ENCODE peak calls at places on chromosomes 7 and 10, in five cellular contexts. U is SJSA1, I is K562, Z is breast epithelium, C is RWPE1. H is an unnamed sample.

GRCh38 chr7:128217030-128217805 is 23.9 kb upstream of the LEP start:
- DNase-seq in U (no peak), I (peak), Z (no peak), C (peak), H (no peak)

GRCh38 chr10:85623342-85623741 is 743.3 kb downstream of the GRID1 start:
- DNase-seq in U (no peak), I (no peak), Z (no peak), C (no peak), H (no peak)

GRCh38 chr7:149855368-149856305 is 17.5 kb downstream of the ZNF862 start:
- DNase-seq in U (peak), I (peak), Z (no peak), C (peak), H (no peak)

GRCh38 chr7:12130664-12131063 is 80.4 kb upstream of the TMEM106B start:
- DNase-seq in U (no peak), I (no peak), Z (no peak), C (no peak), H (no peak)

GRCh38 chr7:31145339-31145738 is 93.2 kb downstream of the ADCYAP1R1 start:
- DNase-seq in U (no peak), I (no peak), Z (no peak), C (no peak), H (no peak)

GRCh38 chr10:84531396-84531795 is 203.0 kb downstream of the CCSER2 start:
- DNase-seq in U (no peak), I (no peak), Z (no peak), C (no peak), H (no peak)

GRCh38 chr7:40866601-40867000 is 731.8 kb downstream of the SUGCT start:
- DNase-seq in U (no peak), I (no peak), Z (no peak), C (no peak), H (no peak)

GRCh38 chr7:8625612-8626011 is 192.2 kb downstream of the NXPH1 start:
- DNase-seq in U (no peak), I (no peak), Z (no peak), C (no peak), H (no peak)

GRCh38 chr10:13439771-13440708 is 88.8 kb downstream of the BEND7 start:
- DNase-seq in U (no peak), I (peak), Z (peak), C (peak), H (peak)

GRCh38 chr7:29593458-29593857 is 29.8 kb downstream of the PRR15 start:
- DNase-seq in U (no peak), I (no peak), Z (no peak), C (peak), H (no peak)

GRCh38 chr10:102869290-102870198 is at the start of gene AS3MT:
- DNase-seq in U (no peak), I (no peak), Z (peak), C (peak), H (peak)

GRCh38 chr10:51001587-51001986 is 72.7 kb upstream of the PRKG1 start:
- DNase-seq in U (no peak), I (peak), Z (no peak), C (peak), H (no peak)

GRCh38 chr7:88309845-88310244 is 3.2 kb upstream of the STEAP4 start:
- DNase-seq in U (no peak), I (no peak), Z (no peak), C (no peak), H (no peak)

GRCh38 chr7:2843711-2844152 is 376 bp downstream of the GNA12 start:
- DNase-seq in U (no peak), I (peak), Z (no peak), C (no peak), H (peak)

GRCh38 chr7:31074403-31074802 is 22.3 kb downstream of the ADCYAP1R1 start:
- DNase-seq in U (no peak), I (no peak), Z (no peak), C (no peak), H (no peak)

GRCh38 chr7:29146888-29147609 is 712 bp upstream of the CPVL start:
- DNase-seq in U (no peak), I (peak), Z (no peak), C (peak), H (no peak)

GRCh38 chr7:107937514-107937913 is 46.5 kb downstream of the DLD start:
- DNase-seq in U (no peak), I (no peak), Z (no peak), C (peak), H (no peak)

GRCh38 chr7:140126435-140127034 is 50.2 kb downstream of the KDM7A start:
- DNase-seq in U (no peak), I (no peak), Z (no peak), C (no peak), H (no peak)

GRCh38 chr10:28328346-28328745 is 25.5 kb upstream of the MPP7 start:
- DNase-seq in U (peak), I (no peak), Z (no peak), C (no peak), H (no peak)

GRCh38 chr10:30812018-30812851 is 182.7 kb upstream of the LYZL2 start:
- DNase-seq in U (peak), I (no peak), Z (no peak), C (no peak), H (no peak)

GRCh38 chr7:87627634-87627994 is 584 bp upstream of the RUNDC3B start:
- DNase-seq in U (no peak), I (no peak), Z (no peak), C (no peak), H (peak)

GRCh38 chr10:11610855-11611247 is 599 bp downstream of the USP6NL start:
- DNase-seq in U (peak), I (peak), Z (no peak), C (peak), H (no peak)

GRCh38 chr7:39827571-39827970 is 122.5 kb upstream of the CDK13 start:
- DNase-seq in U (no peak), I (no peak), Z (no peak), C (no peak), H (no peak)

GRCh38 chr7:142657376-142657775 is 91.9 kb upstream of the PRSS1 start:
- DNase-seq in U (no peak), I (no peak), Z (no peak), C (no peak), H (no peak)

GRCh38 chr7:80401708-80402107 is 110.2 kb downstream of the GNAT3 start:
- DNase-seq in U (no peak), I (no peak), Z (no peak), C (no peak), H (no peak)

GRCh38 chr7:148185050-148185449 is 405.5 kb upstream of the C7orf33 start:
- DNase-seq in U (no peak), I (no peak), Z (no peak), C (no peak), H (no peak)

GRCh38 chr7:102106625-102107024 is 180.0 kb upstream of the SH2B2 start:
- DNase-seq in U (no peak), I (no peak), Z (no peak), C (no peak), H (no peak)
- H3K27ac ChIP-seq in U (no peak), I (no peak), Z (no peak), C (peak), H (no peak)

GRCh38 chr10:2993636-2994035 is 73.7 kb upstream of the PFKP start:
- DNase-seq in U (no peak), I (no peak), Z (no peak), C (no peak), H (no peak)
- H3K27ac ChIP-seq in U (no peak), I (no peak), Z (no peak), C (no peak), H (no peak)

DNA sequence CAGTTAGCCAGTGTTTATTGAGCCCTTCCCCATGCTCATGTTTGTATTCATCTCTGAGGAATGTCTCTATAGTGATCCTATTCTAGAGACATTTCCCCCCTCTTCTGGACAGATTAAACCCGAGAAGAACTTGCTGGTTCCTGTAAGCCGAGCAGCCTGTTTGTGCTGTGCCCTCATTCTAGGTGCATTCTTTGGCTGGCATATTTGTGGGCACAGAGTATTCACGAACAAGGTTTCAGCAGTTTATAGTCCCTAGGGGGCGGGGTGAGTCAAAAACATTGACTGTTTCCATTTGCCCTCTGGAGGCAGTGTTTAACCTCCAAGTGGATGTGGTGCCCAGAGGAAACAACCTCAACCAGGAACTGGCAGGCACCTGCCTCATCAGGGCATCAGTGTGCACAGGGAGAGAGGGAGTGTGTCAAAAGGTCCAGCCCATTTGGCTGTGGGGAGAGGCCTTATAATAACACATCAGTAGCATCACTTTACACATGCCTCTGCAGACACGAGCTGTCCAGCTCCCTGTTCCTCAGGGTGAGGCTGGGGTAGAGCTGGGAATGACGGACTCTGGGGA is 273.3 kb upstream of the LRGUK start:
- DNase-seq in U (peak), I (peak), Z (peak), C (peak), H (peak)
- H3K27ac ChIP-seq in U (peak), I (no peak), Z (no peak), C (peak), H (no peak)

GRCh38 chr7:84336741-84337140 is 142.2 kb upstream of the SEMA3A start:
- DNase-seq in U (no peak), I (no peak), Z (no peak), C (no peak), H (no peak)
- H3K27ac ChIP-seq in U (no peak), I (no peak), Z (no peak), C (no peak), H (no peak)

GRCh38 chr7:20304366-20304765 is 26.3 kb upstream of the ITGB8 start:
- DNase-seq in U (no peak), I (no peak), Z (no peak), C (no peak), H (no peak)

GRCh38 chr7:20307901-20308300 is 22.8 kb upstream of the ITGB8 start:
- DNase-seq in U (no peak), I (peak), Z (no peak), C (no peak), H (no peak)

GRCh38 chr7:20307119-20307518 is 23.6 kb upstream of the ITGB8 start:
- DNase-seq in U (peak), I (peak), Z (no peak), C (no peak), H (no peak)

GRCh38 chr7:20306499-20306946 is 24.2 kb upstream of the ITGB8 start:
- DNase-seq in U (peak), I (peak), Z (no peak), C (no peak), H (no peak)

DNA sequence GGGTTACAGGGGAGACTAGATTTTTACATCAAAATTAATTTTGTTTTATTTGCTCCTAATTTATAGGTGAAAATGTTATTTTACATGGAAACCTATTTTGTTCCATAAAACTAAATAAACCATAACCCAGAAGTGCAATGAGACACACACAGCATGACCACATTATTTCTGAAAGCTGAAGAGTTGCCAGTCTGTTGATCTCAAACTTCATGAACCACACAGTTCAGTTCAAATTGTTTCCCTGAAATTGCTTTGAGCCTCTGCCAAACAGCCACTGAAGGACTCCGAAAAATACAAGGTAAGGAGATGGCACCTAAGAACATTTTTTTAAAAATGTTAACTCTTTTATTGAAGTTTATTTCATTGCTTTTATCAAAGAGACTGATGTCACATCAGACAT is 25.0 kb upstream of the ITGB8 start:
- DNase-seq in U (no peak), I (no peak), Z (no peak), C (no peak), H (no peak)
- H3K27ac ChIP-seq in U (peak), I (no peak), Z (no peak), C (no peak), H (no peak)

H was measured in WERI-Rb-1.